ENCODE peak calls at places on chromosome 20, in six cellular contexts. N is CD8-positive, alpha-beta T cell; L is psoas muscle; E is dorsolateral prefrontal cortex; P is bronchial epithelial cell; F is HepG2. D is an unnamed sample.

GRCh38 chr20:25248501-25249172 is 752 bp downstream of the PYGB start:
- DNase-seq in N (no peak), L (no peak), E (peak), P (no peak), F (no peak), D (peak)

GRCh38 chr20:51624157-51624731 is 81.7 kb upstream of the NFATC2 start:
- DNase-seq in N (peak), L (peak), E (peak), P (peak), F (peak), D (peak)

GRCh38 chr20:8639112-8639778 is 429.6 kb upstream of the PLCB4 start:
- DNase-seq in N (no peak), L (no peak), E (no peak), P (no peak), F (no peak), D (no peak)

GRCh38 chr20:44448753-44449546 is 26.7 kb upstream of the TTPAL start:
- DNase-seq in N (no peak), L (no peak), E (no peak), P (peak), F (peak), D (peak)

GRCh38 chr20:19487420-19487819 is 270.6 kb upstream of the RIN2 start:
- DNase-seq in N (no peak), L (no peak), E (no peak), P (no peak), F (no peak), D (no peak)

GRCh38 chr20:43975096-43975768 is 60.6 kb downstream of the TOX2 start:
- DNase-seq in N (no peak), L (no peak), E (no peak), P (peak), F (no peak), D (no peak)

GRCh38 chr20:1301031-1301529 is 27.9 kb downstream of the SDCBP2 start:
- DNase-seq in N (peak), L (peak), E (no peak), P (peak), F (no peak), D (no peak)

GRCh38 chr20:49631074-49631716 is 63.3 kb upstream of the PTGIS start:
- DNase-seq in N (no peak), L (no peak), E (no peak), P (no peak), F (no peak), D (no peak)

GRCh38 chr20:44537993-44538392 is 16.1 kb upstream of the SERINC3 start:
- DNase-seq in N (no peak), L (no peak), E (no peak), P (no peak), F (no peak), D (no peak)

GRCh38 chr20:41649489-41649888 is 31.3 kb upstream of the CHD6 start:
- DNase-seq in N (no peak), L (no peak), E (no peak), P (no peak), F (no peak), D (no peak)

GRCh38 chr20:40551125-40551530 is 137.9 kb downstream of the MAFB start:
- DNase-seq in N (no peak), L (peak), E (no peak), P (no peak), F (no peak), D (no peak)

GRCh38 chr20:53693265-53693871 is 99.7 kb upstream of the ZNF217 start:
- DNase-seq in N (no peak), L (no peak), E (no peak), P (no peak), F (no peak), D (peak)

GRCh38 chr20:45014671-45015415 is 48.5 kb downstream of the STK4 start:
- DNase-seq in N (no peak), L (no peak), E (no peak), P (no peak), F (no peak), D (no peak)

GRCh38 chr20:57656821-57657536 is 36.8 kb upstream of the ZBP1 start:
- DNase-seq in N (no peak), L (peak), E (peak), P (no peak), F (no peak), D (no peak)

GRCh38 chr20:40630723-40631631 is 58.1 kb downstream of the MAFB start:
- DNase-seq in N (no peak), L (peak), E (no peak), P (no peak), F (no peak), D (no peak)

GRCh38 chr20:58109126-58109880 is 119.2 kb downstream of the ANKRD60 start:
- DNase-seq in N (no peak), L (no peak), E (no peak), P (peak), F (no peak), D (no peak)

GRCh38 chr20:7883309-7883708 is 56.9 kb downstream of the HAO1 start:
- DNase-seq in N (no peak), L (no peak), E (no peak), P (no peak), F (no peak), D (no peak)

GRCh38 chr20:44736170-44737021 is 9.3 kb upstream of the KCNK15 start:
- DNase-seq in N (no peak), L (peak), E (peak), P (peak), F (peak), D (peak)

GRCh38 chr20:24790746-24791283 is 158.3 kb upstream of the CST7 start:
- DNase-seq in N (no peak), L (peak), E (no peak), P (no peak), F (no peak), D (no peak)

GRCh38 chr20:44646641-44647274 is 4.7 kb downstream of the ADA start:
- DNase-seq in N (no peak), L (no peak), E (no peak), P (peak), F (no peak), D (peak)

GRCh38 chr20:3680701-3681351 is 984 bp downstream of the ADAM33 start:
- DNase-seq in N (no peak), L (no peak), E (no peak), P (no peak), F (no peak), D (no peak)
- H3K4me3 ChIP-seq in N (no peak), L (peak), E (no peak), P (no peak), F (no peak), D (no peak)

GRCh38 chr20:62046431-62046830 is 19.2 kb downstream of the TAF4 start:
- DNase-seq in N (no peak), L (no peak), E (no peak), P (no peak), F (no peak), D (no peak)

GRCh38 chr20:62045529-62046277 is 20.0 kb downstream of the TAF4 start:
- DNase-seq in N (no peak), L (no peak), E (no peak), P (no peak), F (no peak), D (no peak)

GRCh38 chr20:62043131-62043914 is 22.4 kb downstream of the TAF4 start:
- DNase-seq in N (no peak), L (no peak), E (no peak), P (no peak), F (peak), D (no peak)

GRCh38 chr20:62045118-62045517 is 20.6 kb downstream of the TAF4 start:
- DNase-seq in N (no peak), L (no peak), E (no peak), P (no peak), F (no peak), D (no peak)

GRCh38 chr20:62044671-62045070 is 21.0 kb downstream of the TAF4 start:
- DNase-seq in N (no peak), L (no peak), E (no peak), P (no peak), F (no peak), D (no peak)
- H3K4me3 ChIP-seq in N (no peak), L (no peak), E (no peak), P (no peak), F (no peak), D (no peak)

GRCh38 chr20:13220194-13220856 is 749 bp upstream of the ISM1 start:
- DNase-seq in N (no peak), L (peak), E (peak), P (peak), F (no peak), D (peak)

GRCh38 chr20:13222319-13222716 is 1.2 kb downstream of the ISM1 start:
- DNase-seq in N (no peak), L (no peak), E (no peak), P (no peak), F (no peak), D (no peak)

GRCh38 chr20:13221673-13222318 is 722 bp downstream of the ISM1 start:
- DNase-seq in N (peak), L (peak), E (peak), P (peak), F (peak), D (peak)

GRCh38 chr20:13220857-13221297 is at the start of gene ISM1:
- DNase-seq in N (no peak), L (peak), E (peak), P (no peak), F (no peak), D (no peak)

DNA sequence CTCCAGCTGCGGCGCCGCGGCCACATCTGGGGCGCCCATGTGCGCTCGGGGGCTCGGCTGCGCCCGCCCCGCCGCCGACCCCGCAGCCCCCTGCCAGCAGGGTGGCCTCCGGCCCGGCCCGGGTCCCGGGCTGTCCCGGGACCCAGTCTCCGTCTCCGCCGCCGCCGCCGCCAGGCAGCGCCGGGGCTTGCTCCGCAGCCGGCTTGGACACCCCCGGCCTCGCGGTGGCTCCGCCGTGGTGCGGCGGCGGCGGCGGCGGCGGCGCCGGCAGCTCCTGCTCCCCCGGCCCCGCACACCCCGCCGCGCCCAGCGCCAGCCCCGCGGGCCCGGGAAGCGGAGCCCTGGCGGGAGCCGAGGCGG is 219 bp downstream of the ISM1 start:
- DNase-seq in N (no peak), L (no peak), E (no peak), P (no peak), F (no peak), D (no peak)
- H3K4me3 ChIP-seq in N (no peak), L (peak), E (no peak), P (peak), F (peak), D (no peak)

DNA sequence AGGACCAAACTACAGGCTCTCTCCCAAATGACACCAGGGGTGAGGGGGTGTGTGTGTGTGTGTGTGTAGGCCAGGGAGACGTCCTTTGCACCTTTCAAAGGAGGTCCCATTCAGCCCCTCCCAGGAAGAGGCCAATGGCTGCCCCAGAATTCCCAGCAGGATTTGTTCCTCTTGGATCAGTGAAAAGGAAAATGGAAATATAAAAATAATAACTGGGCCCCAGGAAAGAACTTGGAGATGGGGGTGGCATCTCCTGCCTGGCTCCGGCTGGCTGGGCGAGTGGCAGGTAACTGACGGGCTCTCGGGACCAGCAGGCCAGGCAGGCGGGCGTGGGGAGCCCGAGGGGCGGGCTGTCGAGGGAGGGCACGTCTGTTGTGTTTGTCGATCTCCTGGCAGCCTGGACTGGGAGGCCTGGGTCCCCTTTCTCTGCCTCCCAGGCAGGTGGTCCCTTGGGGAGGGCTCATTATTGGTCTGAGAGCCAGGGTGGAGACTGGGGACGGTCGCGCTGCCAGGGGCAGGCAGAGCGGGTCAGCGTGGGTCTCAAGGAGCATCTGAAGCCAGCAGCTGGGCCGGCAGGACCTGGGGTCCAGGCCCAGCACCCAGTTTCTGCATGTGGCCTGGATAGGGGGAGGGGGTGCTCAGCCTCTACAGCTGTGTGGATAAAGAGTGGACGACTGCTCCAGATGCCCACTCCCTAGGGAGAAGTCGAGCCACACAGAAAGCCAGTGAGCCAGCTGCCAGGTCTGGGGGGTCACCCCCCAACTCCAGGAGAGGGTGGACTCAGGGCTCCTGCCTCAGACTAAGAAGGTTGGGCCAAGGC is 3.1 kb downstream of the NOL4L start:
- DNase-seq in N (no peak), L (no peak), E (no peak), P (no peak), F (no peak), D (no peak)
- H3K4me3 ChIP-seq in N (peak), L (no peak), E (peak), P (no peak), F (peak), D (no peak)

DNA sequence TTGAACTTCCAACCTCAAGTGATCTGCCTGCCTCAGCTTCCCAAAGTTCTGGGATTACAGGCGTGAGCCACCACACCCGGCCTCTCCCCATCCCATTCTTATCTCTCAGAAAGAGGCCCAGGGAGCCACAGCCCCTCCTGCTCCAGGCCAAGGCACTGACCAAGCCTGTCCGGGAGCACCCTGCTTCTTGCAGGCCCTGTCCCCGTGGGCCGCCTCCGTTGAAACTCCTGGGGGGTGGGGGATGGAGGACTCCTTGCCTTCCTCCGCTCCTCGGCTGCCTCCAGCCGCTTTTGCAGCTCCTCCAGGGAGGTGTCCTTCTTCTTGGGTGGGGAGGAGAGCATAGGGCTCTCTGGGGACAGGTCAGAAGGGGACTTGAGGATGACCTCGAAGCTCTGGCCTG is 9.7 kb downstream of the STMN3 start:
- DNase-seq in N (no peak), L (no peak), E (no peak), P (no peak), F (no peak), D (no peak)
- H3K4me3 ChIP-seq in N (no peak), L (no peak), E (no peak), P (no peak), F (no peak), D (no peak)

DNA sequence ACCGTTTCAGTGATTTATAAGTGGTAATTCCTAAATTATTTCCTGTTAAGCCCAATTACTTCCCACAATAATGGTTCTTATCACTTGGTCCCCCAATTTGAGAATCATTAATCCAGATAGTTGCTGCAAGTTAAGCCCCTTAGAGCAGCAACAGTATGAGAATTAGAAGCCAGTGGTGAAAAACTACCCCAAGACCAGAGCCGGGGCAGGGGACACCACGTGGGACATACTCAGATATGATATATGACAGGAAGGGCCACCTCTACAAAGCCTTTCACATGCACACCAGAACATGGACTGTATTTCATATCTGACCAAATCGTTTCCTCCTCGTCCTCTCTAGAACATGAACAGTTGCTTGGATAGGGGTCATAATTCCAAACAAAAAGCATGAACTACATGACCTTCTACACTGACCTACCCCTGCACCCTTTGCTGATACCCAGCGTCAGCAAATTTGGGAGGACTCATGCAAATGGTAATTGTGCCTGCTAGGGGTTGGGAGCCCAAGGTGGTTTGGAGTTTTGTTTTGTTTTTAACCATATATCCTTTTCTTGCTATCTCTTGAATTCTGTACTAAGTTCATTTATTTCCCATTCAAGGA is 3.9 kb downstream of the JAG1 start:
- DNase-seq in N (no peak), L (no peak), E (no peak), P (no peak), F (no peak), D (no peak)
- H3K4me3 ChIP-seq in N (no peak), L (peak), E (no peak), P (peak), F (peak), D (no peak)

GRCh38 chr20:21701171-21701876 is 4.1 kb upstream of the PAX1 start:
- DNase-seq in N (no peak), L (no peak), E (no peak), P (no peak), F (no peak), D (no peak)
- H3K4me3 ChIP-seq in N (no peak), L (no peak), E (no peak), P (no peak), F (no peak), D (no peak)

GRCh38 chr20:35171438-35171752 is 477 bp upstream of the PROCR start:
- DNase-seq in N (no peak), L (no peak), E (no peak), P (no peak), F (no peak), D (no peak)
- H3K4me3 ChIP-seq in N (peak), L (peak), E (no peak), P (no peak), F (no peak), D (no peak)

D was measured in CD4-positive, CD25-positive, alpha-beta regulatory T cell.